ENCODE peak calls at places on chromosomes 4 and X, in four cellular contexts. O, I, A and R are unnamed samples.

GRCh38 chr4:40196724-40197281 is at the start of gene RHOH:
- DNase-seq in I (no peak), O (no peak), A (no peak), R (no peak)

GRCh38 chr4:26074672-26075071 is 160.7 kb downstream of the SMIM20 start:
- DNase-seq in A (no peak), O (no peak), I (no peak), R (no peak)

GRCh38 chr4:20847124-20847747 is 147.0 kb downstream of the PACRGL start:
- DNase-seq in A (no peak), I (no peak), O (no peak), R (no peak)

GRCh38 chrX:136176399-136176825 is 29.1 kb downstream of the FHL1 start:
- DNase-seq in O (no peak), I (peak), A (peak), R (no peak)

GRCh38 chr4:139015948-139016451 is 419 bp downstream of the NOCT start:
- DNase-seq in A (no peak), I (peak), O (no peak), R (no peak)

GRCh38 chrX:119870626-119871131 is 854 bp downstream of the RNF113A start:
- DNase-seq in O (no peak), I (no peak), A (peak), R (no peak)

GRCh38 chrX:30690330-30690729 is 37.1 kb downstream of the GK start:
- DNase-seq in I (peak), O (no peak), A (no peak), R (no peak)

GRCh38 chrX:79243691-79244090 is 99.2 kb downstream of the GPR174 start:
- DNase-seq in I (no peak), A (no peak), O (no peak), R (no peak)

DNA sequence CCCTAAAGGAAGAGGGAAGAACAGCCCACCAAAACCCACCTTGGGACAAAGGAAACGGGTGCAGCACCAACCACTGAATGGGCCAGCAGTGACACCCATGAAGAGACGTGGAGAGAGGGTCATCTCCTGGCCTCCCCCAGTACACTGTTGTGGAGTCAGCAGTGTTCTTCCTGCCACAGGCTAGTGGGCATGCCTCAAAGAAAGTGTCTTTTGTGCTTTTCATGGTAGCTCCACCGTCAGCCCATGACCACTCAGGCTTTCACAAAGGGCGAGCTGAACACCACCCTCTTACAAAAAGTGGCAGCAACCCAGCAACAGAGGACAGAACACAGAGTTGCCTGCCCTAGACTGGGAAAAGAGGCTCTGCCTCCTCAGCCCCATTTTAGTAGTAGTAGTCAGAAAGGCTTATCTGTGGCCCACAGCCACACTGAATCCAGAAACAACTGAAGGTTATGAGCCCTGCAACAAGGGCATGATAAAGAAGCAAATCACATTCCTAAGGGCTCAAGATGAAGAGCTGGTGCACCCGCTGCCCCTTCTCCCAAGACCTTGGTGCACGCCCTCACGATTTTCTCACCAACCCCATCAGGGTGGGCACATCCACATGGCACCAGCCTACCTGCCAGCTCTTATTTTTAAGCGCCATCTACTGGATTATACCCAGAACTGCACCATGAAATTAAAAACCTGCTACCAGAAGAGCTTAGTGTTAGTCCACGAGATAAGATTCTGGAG is 53.1 kb downstream of the RAB28 start:
- DNase-seq in O (no peak), A (peak), I (no peak), R (no peak)
- TF ChIP-seq CTCF in O (no peak), A (peak), I (peak), R (peak)

GRCh38 chr4:70544279-70544870 is 26.0 kb downstream of the AMTN start:
- DNase-seq in O (no peak), I (peak), A (peak), R (no peak)
- TF ChIP-seq CTCF in O (no peak), I (peak), A (peak), R (peak)

GRCh38 chrX:101799387-101799786 is 132.4 kb downstream of the ZMAT1 start:
- DNase-seq in I (peak), O (peak), A (peak), R (peak)

DNA sequence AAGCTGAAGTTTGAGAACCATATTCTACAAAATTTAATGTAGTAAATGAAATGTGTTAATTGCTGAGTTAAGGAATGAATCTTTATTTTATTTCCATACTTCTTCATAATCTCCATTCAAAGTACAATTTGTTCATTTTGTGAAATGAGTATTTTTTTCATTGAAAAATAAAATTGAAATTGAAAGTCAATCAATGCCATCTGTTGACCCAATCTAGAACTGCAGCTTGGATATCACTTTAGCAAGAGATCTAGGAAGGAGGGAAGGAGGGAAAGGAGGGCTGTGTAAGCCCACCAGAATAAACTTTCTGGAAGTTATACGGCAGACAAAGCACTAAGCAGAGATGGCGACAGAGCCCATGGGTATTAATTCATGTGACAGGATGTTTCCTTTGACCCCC is 128.4 kb downstream of the ZMAT1 start:
- DNase-seq in A (peak), O (no peak), I (peak), R (no peak)
- TF ChIP-seq CTCF in A (peak), O (peak), I (peak), R (peak)

GRCh38 chr4:41963105-41963504 is 18.5 kb upstream of the DCAF4L1 start:
- DNase-seq in O (no peak), A (peak), I (peak), R (no peak)
- TF ChIP-seq CTCF in O (peak), A (peak), I (peak), R (peak)

GRCh38 chr4:24915121-24915922 is 2.5 kb upstream of the CCDC149 start:
- DNase-seq in I (peak), O (no peak), A (peak), R (no peak)
- TF ChIP-seq CTCF in I (peak), O (no peak), A (peak), R (peak)

GRCh38 chr4:5708829-5709680 is 696 bp upstream of the EVC2 start:
- DNase-seq in O (no peak), A (no peak), I (no peak), R (no peak)
- TF ChIP-seq CTCF in O (no peak), A (no peak), I (no peak), R (no peak)